ENCODE peak calls at places on chromosomes 3 and 15, in nine cellular contexts. H, W, G, B, Y, V, R, C and Q are unnamed samples.
A peak's percentile ranks its signal among the peaks of the same experiment; 100 is the strongest.

GRCh38 chr3:59566481-59566975 is 516.7 kb upstream of the CFAP20DC start:
- DNase-seq in Y (no peak), V (no peak), C (no peak), H (no peak), B (no peak), G (peak; percentile 96), W (no peak), R (peak; percentile 94), Q (no peak)

GRCh38 chr3:127074900-127075360 is 92.0 kb downstream of the PLXNA1 start:
- DNase-seq in C (peak; percentile 55), Y (no peak), W (no peak), V (no peak), R (peak; percentile 94), H (peak; percentile 88), G (peak; percentile 80), B (no peak), Q (peak; percentile 25)

GRCh38 chr3:132660745-132661067 is 577 bp downstream of the UBA5 start:
- DNase-seq in W (no peak), G (no peak), V (peak; percentile 4), C (peak; percentile 17), B (no peak), R (no peak), Y (no peak), H (peak; percentile 33), Q (no peak)

GRCh38 chr15:56327721-56328502 is 37.3 kb upstream of the TEX9 start:
- DNase-seq in H (no peak), C (no peak), R (peak; percentile 99), W (no peak), V (no peak), B (no peak), Y (no peak), G (peak; percentile 96), Q (no peak)

GRCh38 chr3:108333951-108334350 is 37.6 kb downstream of the HHLA2 start:
- DNase-seq in G (no peak), C (no peak), B (no peak), H (peak; percentile 15), V (no peak), R (no peak), Y (no peak), W (no peak), Q (no peak)

GRCh38 chr15:45225506-45226273 is 26.3 kb upstream of the SLC28A2 start:
- DNase-seq in C (no peak), V (no peak), B (no peak), W (no peak), G (no peak), H (no peak), Y (no peak), R (no peak), Q (no peak)

GRCh38 chr15:97961067-97961954 is 808 bp downstream of the ARRDC4 start:
- DNase-seq in V (peak; percentile 1), H (peak; percentile 22), G (peak; percentile 11), W (no peak), R (peak; percentile 40), C (peak; percentile 24), B (no peak), Y (no peak), Q (no peak)

GRCh38 chr3:144496116-144496835 is 524.7 kb downstream of the DIPK2A start:
- DNase-seq in H (no peak), Y (no peak), V (no peak), B (no peak), G (no peak), C (no peak), W (no peak), R (no peak), Q (no peak)

GRCh38 chr3:81395739-81396138 is 365.7 kb downstream of the GBE1 start:
- DNase-seq in C (no peak), W (no peak), V (no peak), H (peak; percentile 3), Y (no peak), B (no peak), G (no peak), R (no peak), Q (no peak)

GRCh38 chr3:150830094-150830681 is 67.2 kb upstream of the SIAH2 start:
- DNase-seq in Y (no peak), H (no peak), G (no peak), R (no peak), C (no peak), V (peak; percentile 15), W (peak; percentile 31), B (no peak), Q (peak; percentile 1)

GRCh38 chr3:103127116-103127630 is 692.4 kb downstream of the ZPLD1 start:
- DNase-seq in R (no peak), C (no peak), W (no peak), H (no peak), Y (no peak), B (peak; percentile 27), V (no peak), G (no peak), Q (no peak)

GRCh38 chr15:57213783-57214366 is 162.4 kb upstream of the CGNL1 start:
- DNase-seq in W (no peak), G (no peak), V (peak; percentile 21), Y (no peak), C (peak; percentile 61), R (peak; percentile 24), B (no peak), H (peak; percentile 75), Q (peak; percentile 31)

GRCh38 chr3:151379083-151379734 is 5.3 kb downstream of the P2RY12 start:
- DNase-seq in Y (no peak), V (peak; percentile 10), R (no peak), B (no peak), H (peak; percentile 25), C (peak; percentile 42), G (no peak), W (no peak), Q (no peak)

GRCh38 chr15:78392430-78392829 is 45.6 kb upstream of the IREB2 start:
- DNase-seq in C (no peak), Y (no peak), B (no peak), R (no peak), H (no peak), G (no peak), W (no peak), V (no peak), Q (no peak)

GRCh38 chr3:172094621-172095557 is 55.5 kb downstream of the FNDC3B start:
- DNase-seq in B (no peak), W (no peak), V (no peak), H (peak; percentile 41), C (no peak), G (no peak), R (no peak), Y (no peak), Q (no peak)

GRCh38 chr15:33994005-33994615 is 25.8 kb downstream of the CHRM5 start:
- DNase-seq in V (peak; percentile 22), B (no peak), Y (peak; percentile 2), W (no peak), G (no peak), R (peak; percentile 19), C (peak; percentile 29), H (peak; percentile 45), Q (no peak)

GRCh38 chr15:59366368-59367021 is 6.2 kb downstream of the MYO1E start:
- DNase-seq in C (no peak), R (no peak), G (peak; percentile 58), H (peak; percentile 50), W (no peak), V (no peak), Y (no peak), B (no peak), Q (no peak)

GRCh38 chr3:30440147-30440604 is 166.2 kb upstream of the TGFBR2 start:
- DNase-seq in V (no peak), Y (no peak), W (no peak), H (peak; percentile 58), B (no peak), R (no peak), C (peak; percentile 45), G (no peak), Q (no peak)

GRCh38 chr3:190064112-190064511 is 56.6 kb downstream of the P3H2 start:
- DNase-seq in G (peak; percentile 84), W (no peak), V (peak; percentile 33), B (peak; percentile 84), Y (peak; percentile 84), H (peak; percentile 92), C (peak; percentile 95), R (peak; percentile 83), Q (no peak)